ENCODE peak calls at places on chromosomes 5 and 9, in five cellular contexts. R is AG09309; D is activated naive CD4-positive, alpha-beta T cell; X is HuH-7.5; G is DMS79. E is an unnamed sample.

GRCh38 chr9:21096172-21096900 is 18.6 kb upstream of the IFNB1 start:
- DNase-seq in R (peak), D (no peak), X (no peak), G (no peak), E (no peak)

GRCh38 chr5:125175348-125176004 is 429.0 kb upstream of the ZNF608 start:
- DNase-seq in R (no peak), D (no peak), X (no peak), G (no peak), E (no peak)

GRCh38 chr9:22022396-22022795 is 13.3 kb upstream of the CDKN2B start:
- DNase-seq in R (no peak), D (no peak), X (no peak), G (no peak), E (no peak)

GRCh38 chr9:6944896-6945295 is 187.1 kb downstream of the KDM4C start:
- DNase-seq in R (no peak), D (no peak), X (no peak), G (no peak), E (no peak)

GRCh38 chr9:90988318-90988717 is 186.7 kb downstream of the SYK start:
- DNase-seq in R (no peak), D (no peak), X (no peak), G (no peak), E (no peak)

GRCh38 chr5:68287976-68288755 is 72.6 kb downstream of the PIK3R1 start:
- DNase-seq in R (no peak), D (peak), X (peak), G (peak), E (no peak)

GRCh38 chr5:129763651-129764050 is 15.8 kb downstream of the MINAR2 start:
- DNase-seq in R (no peak), D (no peak), X (no peak), G (no peak), E (no peak)

GRCh38 chr5:74275204-74275992 is 365.1 kb downstream of the ENC1 start:
- DNase-seq in R (peak), D (no peak), X (no peak), G (no peak), E (no peak)

GRCh38 chr9:87375397-87376073 is 122.1 kb upstream of the DAPK1 start:
- DNase-seq in R (peak), D (no peak), X (no peak), G (no peak), E (no peak)

GRCh38 chr5:142674438-142675210 is 11.3 kb downstream of the FGF1 start:
- DNase-seq in R (peak), D (no peak), X (no peak), G (no peak), E (no peak)